ENCODE peak calls at places on chromosomes 12 and 14, in five cellular contexts. One of them, this sample, is unnamed.

GRCh38 chr12:6337958-6338406 is 3.9 kb downstream of the TNFRSF1A start:
- DNase-seq in right cardiac atrium: no peak
- DNase-seq in NCI-H146: no peak
- DNase-seq in activated effector memory CD4-positive, alpha-beta T cell treated with anti-CD3 and anti-CD28 coated beads, Interleukin-2, amount 50 U/mL, for 16 hours: no peak
- DNase-seq in T-helper 22 cell: no peak
- DNase-seq in this sample: no peak

GRCh38 chr12:124928095-124928911 is 13.9 kb upstream of the UBC start:
- DNase-seq in right cardiac atrium: peak; percentile 85
- DNase-seq in NCI-H146: no peak
- DNase-seq in activated effector memory CD4-positive, alpha-beta T cell treated with anti-CD3 and anti-CD28 coated beads, Interleukin-2, amount 50 U/mL, for 16 hours: peak; percentile 77
- DNase-seq in T-helper 22 cell: no peak
- DNase-seq in this sample: peak; percentile 77

GRCh38 chr12:1054103-1054838 is 63.2 kb downstream of the ERC1 start:
- DNase-seq in right cardiac atrium: no peak
- DNase-seq in NCI-H146: peak; percentile 94
- DNase-seq in activated effector memory CD4-positive, alpha-beta T cell treated with anti-CD3 and anti-CD28 coated beads, Interleukin-2, amount 50 U/mL, for 16 hours: no peak
- DNase-seq in T-helper 22 cell: no peak
- DNase-seq in this sample: no peak

GRCh38 chr14:33922125-33922524 is 28.7 kb downstream of the EGLN3 start:
- DNase-seq in right cardiac atrium: no peak
- DNase-seq in NCI-H146: no peak
- DNase-seq in activated effector memory CD4-positive, alpha-beta T cell treated with anti-CD3 and anti-CD28 coated beads, Interleukin-2, amount 50 U/mL, for 16 hours: no peak
- DNase-seq in T-helper 22 cell: no peak
- DNase-seq in this sample: no peak

GRCh38 chr12:51202650-51203198 is 15.1 kb downstream of the POU6F1 start:
- DNase-seq in right cardiac atrium: no peak
- DNase-seq in NCI-H146: peak; percentile 12
- DNase-seq in activated effector memory CD4-positive, alpha-beta T cell treated with anti-CD3 and anti-CD28 coated beads, Interleukin-2, amount 50 U/mL, for 16 hours: no peak
- DNase-seq in T-helper 22 cell: no peak
- DNase-seq in this sample: no peak

GRCh38 chr12:66240106-66240820 is 51.2 kb downstream of the IRAK3 start:
- DNase-seq in right cardiac atrium: no peak
- DNase-seq in NCI-H146: no peak
- DNase-seq in activated effector memory CD4-positive, alpha-beta T cell treated with anti-CD3 and anti-CD28 coated beads, Interleukin-2, amount 50 U/mL, for 16 hours: no peak
- DNase-seq in T-helper 22 cell: no peak
- DNase-seq in this sample: no peak

GRCh38 chr12:111048991-111049390 is 128.6 kb upstream of the MYL2 start:
- DNase-seq in right cardiac atrium: no peak
- DNase-seq in NCI-H146: no peak
- DNase-seq in activated effector memory CD4-positive, alpha-beta T cell treated with anti-CD3 and anti-CD28 coated beads, Interleukin-2, amount 50 U/mL, for 16 hours: no peak
- DNase-seq in T-helper 22 cell: no peak
- DNase-seq in this sample: no peak

GRCh38 chr12:83818888-83819287 is 1093.7 kb downstream of the SLC6A15 start:
- DNase-seq in right cardiac atrium: no peak
- DNase-seq in NCI-H146: no peak
- DNase-seq in activated effector memory CD4-positive, alpha-beta T cell treated with anti-CD3 and anti-CD28 coated beads, Interleukin-2, amount 50 U/mL, for 16 hours: no peak
- DNase-seq in T-helper 22 cell: no peak
- DNase-seq in this sample: no peak

GRCh38 chr12:114762490-114763110 is 78.6 kb upstream of the TBX3 start:
- DNase-seq in right cardiac atrium: peak; percentile 53
- DNase-seq in NCI-H146: no peak
- DNase-seq in activated effector memory CD4-positive, alpha-beta T cell treated with anti-CD3 and anti-CD28 coated beads, Interleukin-2, amount 50 U/mL, for 16 hours: no peak
- DNase-seq in T-helper 22 cell: no peak
- DNase-seq in this sample: no peak

GRCh38 chr12:53791735-53792326 is 40.1 kb upstream of the CISTR start:
- DNase-seq in right cardiac atrium: no peak
- DNase-seq in NCI-H146: no peak
- DNase-seq in activated effector memory CD4-positive, alpha-beta T cell treated with anti-CD3 and anti-CD28 coated beads, Interleukin-2, amount 50 U/mL, for 16 hours: peak; percentile 77
- DNase-seq in T-helper 22 cell: no peak
- DNase-seq in this sample: no peak

GRCh38 chr12:34108405-34108803 is 86.1 kb downstream of the ALG10 start:
- DNase-seq in right cardiac atrium: no peak
- DNase-seq in NCI-H146: no peak
- DNase-seq in activated effector memory CD4-positive, alpha-beta T cell treated with anti-CD3 and anti-CD28 coated beads, Interleukin-2, amount 50 U/mL, for 16 hours: no peak
- DNase-seq in T-helper 22 cell: no peak
- DNase-seq in this sample: no peak

GRCh38 chr12:27974735-27975221 is 2.2 kb upstream of the PTHLH start:
- DNase-seq in right cardiac atrium: peak; percentile 27
- DNase-seq in NCI-H146: no peak
- DNase-seq in activated effector memory CD4-positive, alpha-beta T cell treated with anti-CD3 and anti-CD28 coated beads, Interleukin-2, amount 50 U/mL, for 16 hours: no peak
- DNase-seq in T-helper 22 cell: no peak
- DNase-seq in this sample: no peak

GRCh38 chr14:50018236-50019210 is 97.8 kb downstream of the VCPKMT start:
- DNase-seq in right cardiac atrium: no peak
- DNase-seq in NCI-H146: no peak
- DNase-seq in activated effector memory CD4-positive, alpha-beta T cell treated with anti-CD3 and anti-CD28 coated beads, Interleukin-2, amount 50 U/mL, for 16 hours: no peak
- DNase-seq in T-helper 22 cell: no peak
- DNase-seq in this sample: peak; percentile 62

GRCh38 chr14:45135181-45135580 is 549 bp upstream of the FANCM start:
- DNase-seq in right cardiac atrium: no peak
- DNase-seq in NCI-H146: peak; percentile 21
- DNase-seq in activated effector memory CD4-positive, alpha-beta T cell treated with anti-CD3 and anti-CD28 coated beads, Interleukin-2, amount 50 U/mL, for 16 hours: no peak
- DNase-seq in T-helper 22 cell: no peak
- DNase-seq in this sample: peak; percentile 20

GRCh38 chr12:109191621-109192250 is 75.3 kb downstream of the ACACB start:
- DNase-seq in right cardiac atrium: no peak
- DNase-seq in NCI-H146: no peak
- DNase-seq in activated effector memory CD4-positive, alpha-beta T cell treated with anti-CD3 and anti-CD28 coated beads, Interleukin-2, amount 50 U/mL, for 16 hours: no peak
- DNase-seq in T-helper 22 cell: no peak
- DNase-seq in this sample: no peak

GRCh38 chr14:45287609-45288008 is 34.6 kb upstream of the MIS18BP1 start:
- DNase-seq in right cardiac atrium: no peak
- DNase-seq in NCI-H146: no peak
- DNase-seq in activated effector memory CD4-positive, alpha-beta T cell treated with anti-CD3 and anti-CD28 coated beads, Interleukin-2, amount 50 U/mL, for 16 hours: no peak
- DNase-seq in T-helper 22 cell: no peak
- DNase-seq in this sample: no peak

GRCh38 chr12:5083955-5084849 is 40.5 kb downstream of the KCNA5 start:
- DNase-seq in right cardiac atrium: no peak
- DNase-seq in NCI-H146: peak; percentile 65
- DNase-seq in activated effector memory CD4-positive, alpha-beta T cell treated with anti-CD3 and anti-CD28 coated beads, Interleukin-2, amount 50 U/mL, for 16 hours: no peak
- DNase-seq in T-helper 22 cell: no peak
- DNase-seq in this sample: no peak

GRCh38 chr12:42216737-42217136 is 21.3 kb downstream of the YAF2 start:
- DNase-seq in right cardiac atrium: no peak
- DNase-seq in NCI-H146: no peak
- DNase-seq in activated effector memory CD4-positive, alpha-beta T cell treated with anti-CD3 and anti-CD28 coated beads, Interleukin-2, amount 50 U/mL, for 16 hours: no peak
- DNase-seq in T-helper 22 cell: no peak
- DNase-seq in this sample: no peak

GRCh38 chr12:45284096-45284901 is 68.4 kb downstream of the ANO6 start:
- DNase-seq in right cardiac atrium: no peak
- DNase-seq in NCI-H146: peak; percentile 33
- DNase-seq in activated effector memory CD4-positive, alpha-beta T cell treated with anti-CD3 and anti-CD28 coated beads, Interleukin-2, amount 50 U/mL, for 16 hours: no peak
- DNase-seq in T-helper 22 cell: no peak
- DNase-seq in this sample: no peak

GRCh38 chr12:106415134-106415533 is 57.6 kb downstream of the POLR3B start:
- DNase-seq in right cardiac atrium: no peak
- DNase-seq in NCI-H146: no peak
- DNase-seq in activated effector memory CD4-positive, alpha-beta T cell treated with anti-CD3 and anti-CD28 coated beads, Interleukin-2, amount 50 U/mL, for 16 hours: no peak
- DNase-seq in T-helper 22 cell: no peak
- DNase-seq in this sample: no peak

GRCh38 chr12:52836042-52836466 is 1.9 kb upstream of the KRT79 start:
- DNase-seq in right cardiac atrium: no peak
- DNase-seq in NCI-H146: no peak
- DNase-seq in activated effector memory CD4-positive, alpha-beta T cell treated with anti-CD3 and anti-CD28 coated beads, Interleukin-2, amount 50 U/mL, for 16 hours: peak; percentile 78
- DNase-seq in T-helper 22 cell: no peak
- DNase-seq in this sample: no peak

GRCh38 chr12:111436266-111436665 is 30.5 kb downstream of the SH2B3 start:
- DNase-seq in right cardiac atrium: no peak
- DNase-seq in NCI-H146: no peak
- DNase-seq in activated effector memory CD4-positive, alpha-beta T cell treated with anti-CD3 and anti-CD28 coated beads, Interleukin-2, amount 50 U/mL, for 16 hours: no peak
- DNase-seq in T-helper 22 cell: no peak
- DNase-seq in this sample: no peak

GRCh38 chr12:20415641-20416040 is 47.3 kb downstream of the PDE3A start:
- DNase-seq in right cardiac atrium: no peak
- DNase-seq in NCI-H146: no peak
- DNase-seq in activated effector memory CD4-positive, alpha-beta T cell treated with anti-CD3 and anti-CD28 coated beads, Interleukin-2, amount 50 U/mL, for 16 hours: no peak
- DNase-seq in T-helper 22 cell: no peak
- DNase-seq in this sample: no peak

GRCh38 chr12:31603546-31604009 is 12.6 kb upstream of the DENND5B start:
- DNase-seq in right cardiac atrium: no peak
- DNase-seq in NCI-H146: no peak
- DNase-seq in activated effector memory CD4-positive, alpha-beta T cell treated with anti-CD3 and anti-CD28 coated beads, Interleukin-2, amount 50 U/mL, for 16 hours: no peak
- DNase-seq in T-helper 22 cell: no peak
- DNase-seq in this sample: no peak

GRCh38 chr12:84638811-84639368 is 273.7 kb downstream of the SLC6A15 start:
- DNase-seq in right cardiac atrium: no peak
- DNase-seq in NCI-H146: no peak
- DNase-seq in activated effector memory CD4-positive, alpha-beta T cell treated with anti-CD3 and anti-CD28 coated beads, Interleukin-2, amount 50 U/mL, for 16 hours: no peak
- DNase-seq in T-helper 22 cell: no peak
- DNase-seq in this sample: no peak

GRCh38 chr12:5043589-5044419 is at the start of gene KCNA5:
- DNase-seq in right cardiac atrium: peak; percentile 93
- DNase-seq in NCI-H146: peak; percentile 58
- DNase-seq in activated effector memory CD4-positive, alpha-beta T cell treated with anti-CD3 and anti-CD28 coated beads, Interleukin-2, amount 50 U/mL, for 16 hours: no peak
- DNase-seq in T-helper 22 cell: no peak
- DNase-seq in this sample: no peak

GRCh38 chr12:119249441-119249840 is 70.7 kb downstream of the HSPB8 start:
- DNase-seq in right cardiac atrium: no peak
- DNase-seq in NCI-H146: peak; percentile 44
- DNase-seq in activated effector memory CD4-positive, alpha-beta T cell treated with anti-CD3 and anti-CD28 coated beads, Interleukin-2, amount 50 U/mL, for 16 hours: no peak
- DNase-seq in T-helper 22 cell: no peak
- DNase-seq in this sample: no peak

GRCh38 chr12:31016057-31016456 is 57.6 kb upstream of the DDX11 start:
- DNase-seq in right cardiac atrium: no peak
- DNase-seq in NCI-H146: no peak
- DNase-seq in activated effector memory CD4-positive, alpha-beta T cell treated with anti-CD3 and anti-CD28 coated beads, Interleukin-2, amount 50 U/mL, for 16 hours: peak; percentile 31
- DNase-seq in T-helper 22 cell: no peak
- DNase-seq in this sample: no peak

GRCh38 chr12:128266086-128266485 is 884 bp upstream of the TMEM132C start:
- DNase-seq in right cardiac atrium: no peak
- DNase-seq in NCI-H146: no peak
- DNase-seq in activated effector memory CD4-positive, alpha-beta T cell treated with anti-CD3 and anti-CD28 coated beads, Interleukin-2, amount 50 U/mL, for 16 hours: no peak
- DNase-seq in T-helper 22 cell: no peak
- DNase-seq in this sample: no peak

GRCh38 chr14:76951149-76951548 is 77.4 kb downstream of the IRF2BPL start:
- DNase-seq in right cardiac atrium: no peak
- DNase-seq in NCI-H146: no peak
- DNase-seq in activated effector memory CD4-positive, alpha-beta T cell treated with anti-CD3 and anti-CD28 coated beads, Interleukin-2, amount 50 U/mL, for 16 hours: no peak
- DNase-seq in T-helper 22 cell: no peak
- DNase-seq in this sample: no peak

GRCh38 chr12:91406920-91407341 is 224.3 kb upstream of the DCN start:
- DNase-seq in right cardiac atrium: no peak
- DNase-seq in NCI-H146: peak; percentile 54
- DNase-seq in activated effector memory CD4-positive, alpha-beta T cell treated with anti-CD3 and anti-CD28 coated beads, Interleukin-2, amount 50 U/mL, for 16 hours: no peak
- DNase-seq in T-helper 22 cell: no peak
- DNase-seq in this sample: peak; percentile 24

GRCh38 chr12:124745891-124746570 is 117.6 kb downstream of the SCARB1 start:
- DNase-seq in right cardiac atrium: peak; percentile 98
- DNase-seq in NCI-H146: peak; percentile 74
- DNase-seq in activated effector memory CD4-positive, alpha-beta T cell treated with anti-CD3 and anti-CD28 coated beads, Interleukin-2, amount 50 U/mL, for 16 hours: no peak
- DNase-seq in T-helper 22 cell: no peak
- DNase-seq in this sample: peak; percentile 87

GRCh38 chr14:54627718-54628345 is 60.9 kb downstream of the SAMD4A start:
- DNase-seq in right cardiac atrium: peak; percentile 52
- DNase-seq in NCI-H146: no peak
- DNase-seq in activated effector memory CD4-positive, alpha-beta T cell treated with anti-CD3 and anti-CD28 coated beads, Interleukin-2, amount 50 U/mL, for 16 hours: peak; percentile 65
- DNase-seq in T-helper 22 cell: no peak
- DNase-seq in this sample: peak; percentile 35

GRCh38 chr14:36952702-36953101 is 219.7 kb downstream of the SLC25A21 start:
- DNase-seq in right cardiac atrium: no peak
- DNase-seq in NCI-H146: no peak
- DNase-seq in activated effector memory CD4-positive, alpha-beta T cell treated with anti-CD3 and anti-CD28 coated beads, Interleukin-2, amount 50 U/mL, for 16 hours: no peak
- DNase-seq in T-helper 22 cell: no peak
- DNase-seq in this sample: no peak

GRCh38 chr14:50559990-50560928 is at the start of gene ATL1:
- DNase-seq in right cardiac atrium: peak; percentile 91
- DNase-seq in NCI-H146: peak; percentile 81
- DNase-seq in activated effector memory CD4-positive, alpha-beta T cell treated with anti-CD3 and anti-CD28 coated beads, Interleukin-2, amount 50 U/mL, for 16 hours: peak; percentile 70
- DNase-seq in T-helper 22 cell: no peak
- DNase-seq in this sample: peak; percentile 63

GRCh38 chr12:50314629-50315312 is 31.5 kb upstream of the LIMA1 start:
- DNase-seq in right cardiac atrium: no peak
- DNase-seq in NCI-H146: peak; percentile 21
- DNase-seq in activated effector memory CD4-positive, alpha-beta T cell treated with anti-CD3 and anti-CD28 coated beads, Interleukin-2, amount 50 U/mL, for 16 hours: no peak
- DNase-seq in T-helper 22 cell: no peak
- DNase-seq in this sample: no peak

GRCh38 chr12:50786498-50787231 is 22.8 kb downstream of the ATF1 start:
- DNase-seq in right cardiac atrium: no peak
- DNase-seq in NCI-H146: no peak
- DNase-seq in activated effector memory CD4-positive, alpha-beta T cell treated with anti-CD3 and anti-CD28 coated beads, Interleukin-2, amount 50 U/mL, for 16 hours: no peak
- DNase-seq in T-helper 22 cell: no peak
- DNase-seq in this sample: no peak

GRCh38 chr14:70029296-70030132 is 150.3 kb downstream of the SMOC1 start:
- DNase-seq in right cardiac atrium: no peak
- DNase-seq in NCI-H146: no peak
- DNase-seq in activated effector memory CD4-positive, alpha-beta T cell treated with anti-CD3 and anti-CD28 coated beads, Interleukin-2, amount 50 U/mL, for 16 hours: no peak
- DNase-seq in T-helper 22 cell: no peak
- DNase-seq in this sample: no peak

This sample was measured in colonic mucosa.